ENCODE peak calls at places on chromosomes 11 and 22, in eight cellular contexts. W is stimulated activated CD4-positive, alpha-beta T cell treated with anti-CD3 and anti-CD28 coated beads, Interleukin-15, amount 100 ng/mL, for 1 hour; E is ovary; P is activated CD8-positive, alpha-beta memory T cell treated with anti-CD3 and anti-CD28 coated beads for 4 hours; J is fibroblast of gingiva; K is HCEC 1CT; S is CD4-positive, alpha-beta T cell; T is stimulated activated CD8-positive, alpha-beta memory T cell treated with anti-CD3 and anti-CD28 coated beads, Interleukin-15, amount 100 ng/mL, for 4 hours. C is an unnamed sample.

GRCh38 chr22:22226448-22227187 is 18.0 kb upstream of the VPREB1 start:
- DNase-seq in W (no peak), E (no peak), P (no peak), J (no peak), K (no peak), S (no peak), T (no peak), C (no peak)

GRCh38 chr11:18632841-18633240 is 1.3 kb downstream of the SPTY2D1 start:
- DNase-seq in W (no peak), E (no peak), P (no peak), J (no peak), K (no peak), S (no peak), T (no peak), C (peak; percentile 10)

GRCh38 chr22:48039326-48039725 is 1276.9 kb downstream of the TBC1D22A start:
- DNase-seq in W (no peak), E (no peak), P (no peak), J (no peak), K (no peak), S (no peak), T (no peak), C (no peak)

GRCh38 chr22:32870474-32870873 is 69.0 kb downstream of the TIMP3 start:
- DNase-seq in W (no peak), E (no peak), P (no peak), J (no peak), K (no peak), S (no peak), T (no peak), C (no peak)

GRCh38 chr11:35216962-35217667 is 78.1 kb downstream of the CD44 start:
- DNase-seq in W (no peak), E (no peak), P (no peak), J (peak; percentile 47), K (no peak), S (no peak), T (no peak), C (peak; percentile 38)

GRCh38 chr22:34798605-34799004 is 267.4 kb upstream of the ISX start:
- DNase-seq in W (no peak), E (no peak), P (no peak), J (no peak), K (no peak), S (no peak), T (no peak), C (no peak)

GRCh38 chr11:84384637-84385227 is 1098.6 kb upstream of the CCDC90B start:
- DNase-seq in W (no peak), E (no peak), P (no peak), J (peak; percentile 5), K (peak; percentile 6), S (no peak), T (no peak), C (peak; percentile 54)

GRCh38 chr22:30196141-30196866 is 50.3 kb downstream of the LIF start:
- DNase-seq in W (no peak), E (no peak), P (peak; percentile 34), J (peak; percentile 98), K (peak; percentile 100), S (no peak), T (peak; percentile 18), C (peak; percentile 100)

GRCh38 chr22:20055654-20056053 is 24.4 kb upstream of the DGCR8 start:
- DNase-seq in W (no peak), E (no peak), P (no peak), J (no peak), K (no peak), S (no peak), T (no peak), C (no peak)

GRCh38 chr11:95088946-95089619 is 563 bp upstream of the ENDOD1 start:
- DNase-seq in W (no peak), E (no peak), P (no peak), J (no peak), K (no peak), S (no peak), T (no peak), C (no peak)

GRCh38 chr11:35419713-35420333 is 465 bp upstream of the SLC1A2 start:
- DNase-seq in W (no peak), E (no peak), P (no peak), J (no peak), K (no peak), S (no peak), T (no peak), C (no peak)

GRCh38 chr11:44112083-44112865 is 16.8 kb downstream of the EXT2 start:
- DNase-seq in W (no peak), E (peak; percentile 48), P (no peak), J (peak; percentile 87), K (peak; percentile 67), S (no peak), T (no peak), C (peak; percentile 72)

GRCh38 chr11:35413568-35413967 is 5.8 kb downstream of the SLC1A2 start:
- DNase-seq in W (no peak), E (no peak), P (no peak), J (no peak), K (no peak), S (no peak), T (no peak), C (no peak)

GRCh38 chr22:20206709-20207215 is 55.9 kb upstream of the CCDC188 start:
- DNase-seq in W (no peak), E (no peak), P (no peak), J (no peak), K (peak; percentile 32), S (no peak), T (no peak), C (peak; percentile 29)

GRCh38 chr11:119474682-119475596 is 52.0 kb upstream of the THY1 start:
- DNase-seq in W (no peak), E (peak; percentile 72), P (no peak), J (peak; percentile 73), K (peak; percentile 81), S (peak; percentile 45), T (no peak), C (peak; percentile 58)

GRCh38 chr11:2590131-2590950 is 109.5 kb downstream of the KCNQ1OT1 start:
- DNase-seq in W (no peak), E (no peak), P (no peak), J (no peak), K (no peak), S (no peak), T (no peak), C (no peak)

GRCh38 chr11:35118906-35119305 is 20.1 kb upstream of the CD44 start:
- DNase-seq in W (no peak), E (no peak), P (no peak), J (no peak), K (no peak), S (no peak), T (no peak), C (no peak)

GRCh38 chr11:62961017-62961416 is 23.8 kb downstream of the SLC22A6 start:
- DNase-seq in W (no peak), E (no peak), P (no peak), J (no peak), K (no peak), S (no peak), T (no peak), C (no peak)

GRCh38 chr11:43580735-43581369 is 99.7 kb upstream of the HSD17B12 start:
- DNase-seq in W (no peak), E (no peak), P (no peak), J (no peak), K (no peak), S (no peak), T (no peak), C (no peak)

GRCh38 chr11:3164540-3165151 is 464 bp downstream of the OSBPL5 start:
- DNase-seq in W (no peak), E (no peak), P (no peak), J (no peak), K (no peak), S (no peak), T (no peak), C (no peak)

GRCh38 chr11:61901353-61901858 is 10.1 kb upstream of the FADS3 start:
- DNase-seq in W (no peak), E (no peak), P (no peak), J (no peak), K (no peak), S (no peak), T (no peak), C (no peak)

GRCh38 chr11:66068923-66069714 is 953 bp upstream of the PACS1 start:
- DNase-seq in W (no peak), E (peak; percentile 63), P (no peak), J (peak; percentile 80), K (peak; percentile 55), S (peak; percentile 46), T (no peak), C (peak; percentile 46)

GRCh38 chr11:101797335-101797734 is 117.5 kb upstream of the CEP126 start:
- DNase-seq in W (no peak), E (no peak), P (no peak), J (peak; percentile 44), K (peak; percentile 52), S (no peak), T (no peak), C (peak; percentile 33)

GRCh38 chr11:27913650-27914049 is 194.3 kb downstream of the KIF18A start:
- DNase-seq in W (no peak), E (no peak), P (no peak), J (no peak), K (peak; percentile 74), S (no peak), T (no peak), C (peak; percentile 57)

GRCh38 chr22:38924197-38924952 is 33.0 kb upstream of the APOBEC3A start:
- DNase-seq in W (no peak), E (peak; percentile 87), P (no peak), J (peak; percentile 93), K (peak; percentile 82), S (no peak), T (no peak), C (peak; percentile 79)